ENCODE peak calls at places on chromosomes 11 and 22, in seven cellular contexts. D is epithelial cell of proximal tubule; Q is body of pancreas; Y is NCI-H1436 treated with DMSO at 0.1 percent for 48 hours; T is CD8-positive, alpha-beta T cell; F is stimulated activated CD4-positive, alpha-beta T cell treated with anti-CD3 and anti-CD28 coated beads, Interleukin-12 subunit alpha, Interleukin-12 subunit beta, amount 100 ng/mL, for 4 hours; J is B cell. X is an unnamed sample.

GRCh38 chr11:77214557-77214956 is 86.5 kb downstream of the MYO7A start:
- DNase-seq in Q (no peak), T (no peak), Y (no peak), J (peak; percentile 23), D (no peak), F (no peak), X (no peak)

GRCh38 chr11:33451364-33451763 is 194.2 kb downstream of the HIPK3 start:
- DNase-seq in T (no peak), F (no peak), Q (no peak), Y (no peak), D (no peak), J (no peak), X (no peak)

GRCh38 chr11:40286137-40286536 is 1173.3 kb downstream of the LRRC4C start:
- DNase-seq in D (no peak), Y (no peak), J (no peak), Q (no peak), F (no peak), T (no peak), X (no peak)

GRCh38 chr11:393219-394033 is 583 bp upstream of the PKP3 start:
- DNase-seq in F (no peak), D (no peak), Q (no peak), Y (no peak), T (no peak), J (no peak), X (peak; percentile 32)

GRCh38 chr22:36863281-36863680 is 2.5 kb downstream of the NCF4 start:
- DNase-seq in J (no peak), Q (no peak), Y (no peak), F (no peak), D (no peak), T (no peak), X (no peak)

GRCh38 chr11:128379587-128380279 is 207.6 kb downstream of the ETS1 start:
- DNase-seq in J (no peak), Y (no peak), F (peak; percentile 5), T (no peak), Q (no peak), D (no peak), X (no peak)

GRCh38 chr11:34185926-34186841 is 80.8 kb downstream of the NAT10 start:
- DNase-seq in T (no peak), Q (no peak), D (no peak), J (no peak), Y (no peak), F (no peak), X (no peak)

GRCh38 chr22:31646186-31647019 is 15.6 kb downstream of the PISD start:
- DNase-seq in T (no peak), J (no peak), D (peak; percentile 99), F (peak; percentile 34), Y (no peak), Q (no peak), X (no peak)

GRCh38 chr11:44874284-44874683 is 76.4 kb downstream of the TP53I11 start:
- DNase-seq in D (no peak), J (no peak), Q (no peak), Y (no peak), F (no peak), T (no peak), X (no peak)

GRCh38 chr11:45669146-45669545 is 3.7 kb upstream of the CHST1 start:
- DNase-seq in F (no peak), T (no peak), Q (no peak), J (no peak), Y (no peak), D (peak; percentile 3), X (no peak)

GRCh38 chr11:132607575-132607974 is 924.7 kb downstream of the OPCML start:
- DNase-seq in F (no peak), D (no peak), J (no peak), Y (no peak), T (no peak), Q (no peak), X (no peak)

GRCh38 chr11:108985611-108986279 is 320.9 kb downstream of the DDX10 start:
- DNase-seq in J (no peak), T (no peak), D (no peak), Q (no peak), F (no peak), Y (no peak), X (no peak)

GRCh38 chr11:57639321-57640067 is 10.2 kb downstream of the YPEL4 start:
- DNase-seq in J (no peak), F (no peak), D (no peak), Y (no peak), T (no peak), Q (peak; percentile 11), X (no peak)

GRCh38 chr11:45483361-45483760 is 182.1 kb downstream of the CHST1 start:
- DNase-seq in Y (no peak), Q (no peak), D (no peak), J (no peak), F (no peak), T (no peak), X (no peak)

GRCh38 chr11:45651156-45651555 is 14.3 kb downstream of the CHST1 start:
- DNase-seq in Y (no peak), J (no peak), Q (no peak), F (no peak), D (no peak), T (no peak), X (no peak)

GRCh38 chr11:108009497-108010360 is 1.0 kb downstream of the CUL5 start:
- DNase-seq in T (no peak), Y (no peak), F (peak; percentile 11), Q (no peak), J (no peak), D (no peak), X (peak; percentile 30)

GRCh38 chr11:61679893-61680621 is at the start of gene DAGLA:
- DNase-seq in Q (peak; percentile 86), D (no peak), T (peak; percentile 81), F (peak; percentile 75), J (peak; percentile 55), Y (no peak), X (peak; percentile 75)

GRCh38 chr22:26169312-26170111 is at the start of gene SEZ6L:
- DNase-seq in T (no peak), J (no peak), Y (no peak), F (no peak), D (no peak), Q (peak; percentile 32), X (no peak)

GRCh38 chr22:36565686-36566085 is 36.7 kb upstream of the EIF3D start:
- DNase-seq in Y (no peak), D (no peak), J (no peak), F (no peak), Q (no peak), T (no peak), X (no peak)

GRCh38 chr11:128472128-128473110 is 114.9 kb downstream of the ETS1 start:
- DNase-seq in Q (no peak), J (no peak), T (no peak), D (no peak), F (peak; percentile 57), Y (no peak), X (no peak)

GRCh38 chr11:100445231-100445735 is 241.8 kb upstream of the ARHGAP42 start:
- DNase-seq in D (peak; percentile 13), Q (peak; percentile 72), J (no peak), F (no peak), T (no peak), Y (no peak), X (no peak)

GRCh38 chr22:12613199-12613598 is 2914.8 kb upstream of the OR11H1 start:
- DNase-seq in Y (no peak), Q (no peak), J (no peak), D (no peak), F (no peak), T (no peak), X (no peak)

GRCh38 chr11:79939111-79939510 is 498.3 kb upstream of the TENM4 start:
- DNase-seq in T (no peak), J (no peak), Y (no peak), D (no peak), F (no peak), Q (no peak), X (no peak)

GRCh38 chr11:68036717-68037239 is 2.0 kb upstream of the TCIRG1 start:
- DNase-seq in J (no peak), T (no peak), Y (no peak), D (no peak), Q (peak; percentile 71), F (no peak), X (no peak)

GRCh38 chr22:39417641-39418040 is 18.1 kb downstream of the TAB1 start:
- DNase-seq in Y (no peak), Q (no peak), T (no peak), J (no peak), D (no peak), F (no peak), X (no peak)

GRCh38 chr11:61489833-61490585 is 18.5 kb upstream of the LRRC10B start:
- DNase-seq in D (no peak), Q (no peak), J (no peak), F (no peak), T (no peak), Y (no peak), X (no peak)

GRCh38 chr11:7204778-7205177 is 46.9 kb upstream of the SYT9 start:
- DNase-seq in F (no peak), J (no peak), Y (no peak), D (peak; percentile 13), T (no peak), Q (no peak), X (no peak)

GRCh38 chr11:31810779-31811647 is at the start of gene PAX6:
- DNase-seq in Q (peak; percentile 60), F (no peak), D (peak; percentile 87), T (no peak), J (peak; percentile 54), Y (no peak), X (no peak)

GRCh38 chr11:45305874-45306623 is 19.9 kb upstream of the SYT13 start:
- DNase-seq in Y (no peak), D (no peak), T (no peak), J (no peak), F (no peak), Q (no peak), X (no peak)

X was measured in colonic mucosa.